ENCODE peak calls at places on chromosomes 3 and 15, in eight cellular contexts. F is transverse colon, M is upper lobe of left lung, B is stomach, S is GM12891, G is HepG2, H is suprapubic skin, Y is prostate gland. J is an unnamed sample.

GRCh38 chr15:41018534-41018933 is 65.3 kb downstream of the CHAC1 start:
- DNase-seq in F (peak), M (peak), B (peak), S (no peak), G (no peak), H (no peak), Y (peak), J (no peak)

GRCh38 chr3:17964113-17964512 is 221.7 kb upstream of the TBC1D5 start:
- DNase-seq in F (no peak), M (no peak), B (no peak), S (no peak), G (no peak), H (no peak), Y (no peak), J (no peak)

GRCh38 chr3:9976736-9977709 is 9.6 kb downstream of the EMC3 start:
- DNase-seq in F (peak), M (peak), B (peak), S (no peak), G (peak), H (no peak), Y (peak), J (no peak)

GRCh38 chr3:58206406-58207011 is 4.3 kb downstream of the DNASE1L3 start:
- DNase-seq in F (no peak), M (no peak), B (no peak), S (no peak), G (peak), H (no peak), Y (no peak), J (no peak)

GRCh38 chr3:23874359-23875120 is 42.2 kb downstream of the NKIRAS1 start:
- DNase-seq in F (no peak), M (no peak), B (no peak), S (no peak), G (no peak), H (no peak), Y (no peak), J (no peak)

GRCh38 chr3:119352235-119352634 is 58.1 kb downstream of the ARHGAP31 start:
- DNase-seq in F (no peak), M (no peak), B (no peak), S (peak), G (no peak), H (no peak), Y (no peak), J (peak)

GRCh38 chr3:159733194-159733860 is 255.3 kb upstream of the IL12A start:
- DNase-seq in F (no peak), M (no peak), B (no peak), S (no peak), G (no peak), H (no peak), Y (no peak), J (no peak)

GRCh38 chr3:156109989-156110388 is 10.4 kb upstream of the KCNAB1 start:
- DNase-seq in F (no peak), M (no peak), B (no peak), S (no peak), G (no peak), H (no peak), Y (no peak), J (no peak)

GRCh38 chr3:126100688-126101301 is 16.9 kb upstream of the SLC41A3 start:
- DNase-seq in F (no peak), M (no peak), B (no peak), S (peak), G (no peak), H (no peak), Y (no peak), J (no peak)

GRCh38 chr3:197518794-197519451 is 36.8 kb downstream of the BDH1 start:
- DNase-seq in F (no peak), M (no peak), B (no peak), S (no peak), G (no peak), H (no peak), Y (no peak), J (no peak)

GRCh38 chr3:170717410-170718402 is 131.8 kb upstream of the SLC7A14 start:
- DNase-seq in F (no peak), M (peak), B (no peak), S (no peak), G (no peak), H (no peak), Y (no peak), J (no peak)

GRCh38 chr15:85571780-85572179 is 191.4 kb downstream of the AKAP13 start:
- DNase-seq in F (no peak), M (no peak), B (no peak), S (no peak), G (no peak), H (no peak), Y (no peak), J (no peak)

GRCh38 chr15:88624971-88625290 is 3.8 kb downstream of the AEN start:
- DNase-seq in F (no peak), M (no peak), B (no peak), S (no peak), G (no peak), H (peak), Y (no peak), J (no peak)

GRCh38 chr3:48429416-48430358 is at the start of gene PLXNB1:
- DNase-seq in F (peak), M (peak), B (peak), S (peak), G (peak), H (peak), Y (peak), J (peak)

GRCh38 chr3:124779751-124780191 is 49.5 kb downstream of the UMPS start:
- DNase-seq in F (no peak), M (no peak), B (no peak), S (no peak), G (no peak), H (no peak), Y (no peak), J (no peak)

GRCh38 chr3:75687323-75687722 is 23.2 kb downstream of the FRG2C start:
- DNase-seq in F (no peak), M (no peak), B (no peak), S (no peak), G (no peak), H (no peak), Y (no peak), J (no peak)

GRCh38 chr3:5022187-5022965 is 43.1 kb downstream of the BHLHE40 start:
- DNase-seq in F (no peak), M (no peak), B (no peak), S (peak), G (peak), H (no peak), Y (no peak), J (peak)

GRCh38 chr3:126293370-126294082 is 63.7 kb downstream of the KLF15 start:
- DNase-seq in F (no peak), M (peak), B (no peak), S (no peak), G (peak), H (peak), Y (no peak), J (no peak)

GRCh38 chr3:151199569-151200438 is 3.2 kb downstream of the GPR171 start:
- DNase-seq in F (no peak), M (no peak), B (no peak), S (no peak), G (no peak), H (no peak), Y (no peak), J (no peak)

GRCh38 chr3:52827441-52827840 is 3.0 kb downstream of the ITIH4 start:
- DNase-seq in F (no peak), M (no peak), B (no peak), S (no peak), G (no peak), H (no peak), Y (no peak), J (no peak)

GRCh38 chr3:194185225-194185624 is 49.3 kb downstream of the HES1 start:
- DNase-seq in F (no peak), M (no peak), B (no peak), S (no peak), G (no peak), H (no peak), Y (no peak), J (no peak)

GRCh38 chr15:50803479-50803878 is 38.0 kb upstream of the SPPL2A start:
- DNase-seq in F (no peak), M (no peak), B (no peak), S (no peak), G (no peak), H (no peak), Y (no peak), J (no peak)
- TF ChIP-seq POLR2A in F (no peak), M (no peak), B (no peak), S (no peak), G (no peak), H (no peak), Y (no peak), J (no peak)

GRCh38 chr3:65004795-65005295 is 317.0 kb upstream of the ADAMTS9 start:
- DNase-seq in F (no peak), M (no peak), B (no peak), S (no peak), G (no peak), H (no peak), Y (no peak), J (no peak)

GRCh38 chr3:65005481-65005880 is 317.7 kb upstream of the ADAMTS9 start:
- DNase-seq in F (no peak), M (no peak), B (no peak), S (no peak), G (no peak), H (no peak), Y (no peak), J (no peak)

GRCh38 chr3:65004316-65004715 is 316.5 kb upstream of the ADAMTS9 start:
- DNase-seq in F (no peak), M (no peak), B (no peak), S (no peak), G (no peak), H (no peak), Y (no peak), J (no peak)

GRCh38 chr3:65006300-65006739 is 318.5 kb upstream of the ADAMTS9 start:
- DNase-seq in F (no peak), M (no peak), B (no peak), S (no peak), G (no peak), H (no peak), Y (no peak), J (no peak)
- TF ChIP-seq POLR2AphosphoS5 in F (no peak), M (no peak), B (no peak), S (no peak), G (no peak), H (no peak), Y (no peak), J (no peak)

GRCh38 chr3:140941434-140942220 is at the start of gene SLC25A36:
- DNase-seq in F (peak), M (peak), B (peak), S (peak), G (peak), H (peak), Y (peak), J (peak)
- TF ChIP-seq POLR2A in F (peak), M (peak), B (no peak), S (peak), G (peak), H (peak), Y (peak), J (peak)

GRCh38 chr3:99537416-99537815 is 101.0 kb upstream of the COL8A1 start:
- DNase-seq in F (no peak), M (no peak), B (no peak), S (no peak), G (no peak), H (no peak), Y (no peak), J (no peak)

GRCh38 chr3:99543796-99544195 is 94.6 kb upstream of the COL8A1 start:
- DNase-seq in F (no peak), M (no peak), B (no peak), S (no peak), G (no peak), H (no peak), Y (no peak), J (no peak)

GRCh38 chr3:99545941-99546580 is 92.3 kb upstream of the COL8A1 start:
- DNase-seq in F (no peak), M (no peak), B (no peak), S (no peak), G (no peak), H (no peak), Y (no peak), J (no peak)

GRCh38 chr3:99544819-99545281 is 93.5 kb upstream of the COL8A1 start:
- DNase-seq in F (peak), M (peak), B (peak), S (no peak), G (no peak), H (no peak), Y (no peak), J (no peak)

DNA sequence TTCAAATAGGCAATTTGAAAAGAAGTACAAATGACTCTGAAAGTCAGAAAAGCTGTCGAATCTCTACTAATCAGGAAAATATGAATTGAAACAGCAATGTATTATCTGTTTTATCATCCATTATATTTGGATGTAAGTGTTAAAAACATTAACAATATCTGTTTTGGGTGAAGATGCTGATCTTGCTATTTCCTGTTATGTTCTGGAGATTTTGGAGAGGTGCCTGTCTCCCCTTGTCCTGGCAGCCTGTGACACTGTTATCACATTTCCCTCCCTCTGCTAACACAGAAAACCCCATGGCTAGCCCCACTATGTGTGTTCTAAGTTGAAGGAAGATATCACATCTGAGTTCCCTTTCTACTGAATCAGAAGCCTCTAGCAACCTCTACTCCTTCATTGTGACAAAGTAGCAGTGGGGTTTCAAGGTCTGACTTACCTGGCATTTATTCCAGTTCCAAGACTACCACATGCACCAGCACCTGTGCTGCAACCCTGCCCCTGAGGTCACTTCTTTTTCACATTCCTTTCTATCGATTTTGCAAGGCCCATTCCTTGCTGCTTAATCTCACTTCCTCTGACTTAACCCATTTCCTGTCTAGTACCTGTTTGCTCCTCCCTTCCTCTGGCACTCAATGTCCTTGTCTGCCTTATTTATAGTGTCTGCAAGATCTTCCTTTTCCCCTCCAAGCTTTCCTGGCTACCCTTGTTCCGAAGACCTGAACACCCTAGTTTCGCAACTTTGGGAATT is 95.4 kb upstream of the COL8A1 start:
- DNase-seq in F (no peak), M (no peak), B (no peak), S (no peak), G (no peak), H (no peak), Y (no peak), J (no peak)
- TF ChIP-seq POLR2AphosphoS5 in F (no peak), M (no peak), B (no peak), S (no peak), G (no peak), H (no peak), Y (no peak), J (no peak)

DNA sequence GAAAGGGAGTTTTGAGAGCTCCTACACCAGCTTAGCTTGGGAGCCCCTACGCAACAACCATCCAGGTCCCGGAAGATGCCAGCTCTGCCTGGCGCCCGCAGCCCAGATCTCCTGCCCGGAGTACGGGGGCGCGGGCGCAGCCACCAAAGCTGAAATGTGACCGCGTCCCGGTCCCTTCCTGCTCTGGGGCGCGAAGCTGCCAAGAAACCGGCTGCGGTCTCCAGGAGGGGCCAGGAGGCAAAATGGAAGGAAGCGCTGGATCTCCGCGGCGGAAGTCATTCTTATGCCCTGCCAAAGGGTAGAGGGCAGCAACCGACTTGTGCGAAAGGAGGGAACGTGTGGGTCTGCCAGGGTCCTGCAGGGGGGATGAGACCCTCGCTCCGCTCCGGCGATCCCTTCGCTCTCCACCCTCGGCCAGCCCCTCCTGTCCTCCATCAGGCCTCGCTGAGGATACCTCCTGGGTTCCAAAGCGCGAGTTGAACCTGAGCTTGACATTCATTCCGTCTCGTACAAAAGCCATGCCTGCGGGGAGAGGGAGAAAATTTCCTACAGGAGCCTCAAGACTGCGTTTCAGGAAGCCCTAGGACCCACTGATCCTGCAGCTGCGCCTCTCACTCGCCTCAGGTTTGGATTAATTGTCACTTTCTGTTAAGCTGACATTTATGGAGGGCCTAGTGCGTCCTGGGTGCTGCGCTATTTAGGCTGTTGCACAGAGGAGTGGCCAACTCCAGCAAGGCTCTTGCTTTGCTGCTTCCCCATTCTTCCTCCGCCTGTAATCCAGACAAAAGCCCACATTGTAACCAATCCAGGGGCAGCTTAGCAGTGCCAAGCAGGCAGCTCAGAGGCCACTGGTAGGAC is 98.3 kb upstream of the VGLL3 start:
- DNase-seq in F (peak), M (peak), B (peak), S (peak), G (no peak), H (peak), Y (peak), J (peak)
- TF ChIP-seq POLR2A in F (peak), M (peak), B (no peak), S (no peak), G (no peak), H (peak), Y (no peak), J (no peak)

GRCh38 chr3:76811418-76811817 is 228.5 kb upstream of the ROBO2 start:
- DNase-seq in F (no peak), M (no peak), B (no peak), S (no peak), G (no peak), H (no peak), Y (no peak), J (no peak)

GRCh38 chr3:76812649-76813048 is 227.2 kb upstream of the ROBO2 start:
- DNase-seq in F (no peak), M (no peak), B (no peak), S (no peak), G (no peak), H (no peak), Y (no peak), J (no peak)
- TF ChIP-seq POLR2AphosphoS5 in F (no peak), M (no peak), B (no peak), S (no peak), G (no peak), H (no peak), Y (no peak), J (no peak)

J was measured in GM12892.